ENCODE peak calls at places on chromosomes 13 and 19, in eight cellular contexts. U is heart left ventricle; B is uterus; P is aorta; K is body of pancreas; W is ascending aorta; F is CD4-positive, CD25-positive, alpha-beta regulatory T cell; L is mammary epithelial cell. M is an unnamed sample. For H3K36me3 and H3K4me1, the result is how much of the 10 kb centered on the place peaks cover.

GRCh38 chr19:3586124-3586626 is 897 bp downstream of the GIPC3 start:
- DNase-seq in U (no peak), B (no peak), P (no peak), K (no peak), W (no peak), F (peak), L (no peak), M (peak)

GRCh38 chr13:20967340-20967739 is 64.8 kb upstream of the XPO4 start:
- DNase-seq in U (no peak), B (no peak), P (no peak), K (no peak), W (no peak), F (no peak), L (no peak), M (no peak)

GRCh38 chr19:35107541-35107939 is 8.1 kb upstream of the FXYD3 start:
- DNase-seq in U (no peak), B (no peak), P (no peak), K (no peak), W (no peak), F (no peak), L (peak), M (no peak)

GRCh38 chr13:113765241-113765910 is 6.3 kb downstream of the TMEM255B start:
- DNase-seq in U (no peak), B (no peak), P (peak), K (no peak), W (no peak), F (no peak), L (no peak), M (peak)

GRCh38 chr13:38045278-38046048 is 175.9 kb upstream of the TRPC4 start:
- DNase-seq in U (no peak), B (no peak), P (peak), K (no peak), W (no peak), F (no peak), L (peak), M (peak)

GRCh38 chr19:45439569-45440258 is 16.0 kb upstream of the ERCC1 start:
- DNase-seq in U (peak), B (peak), P (peak), K (peak), W (peak), F (peak), L (peak), M (peak)

GRCh38 chr13:65133094-65133493 is 2097.0 kb downstream of the PCDH9 start:
- DNase-seq in U (no peak), B (no peak), P (no peak), K (no peak), W (no peak), F (no peak), L (no peak), M (no peak)

GRCh38 chr19:51391073-51391611 is 751 bp upstream of the C19orf84 start:
- DNase-seq in U (no peak), B (no peak), P (no peak), K (no peak), W (no peak), F (no peak), L (no peak), M (no peak)

GRCh38 chr19:10110076-10110971 is 1.2 kb upstream of the P2RY11 start:
- DNase-seq in U (no peak), B (no peak), P (peak), K (no peak), W (no peak), F (no peak), L (no peak), M (no peak)

GRCh38 chr13:98390086-98390697 is 186.7 kb downstream of the STK24 start:
- DNase-seq in U (no peak), B (no peak), P (no peak), K (no peak), W (no peak), F (no peak), L (no peak), M (peak)

GRCh38 chr19:33700408-33700757 is 78.6 kb downstream of the CHST8 start:
- DNase-seq in U (peak), B (no peak), P (peak), K (no peak), W (no peak), F (no peak), L (no peak), M (no peak)

GRCh38 chr13:78787189-78787588 is 128.2 kb upstream of the OBI1 start:
- DNase-seq in U (no peak), B (no peak), P (no peak), K (no peak), W (no peak), F (no peak), L (no peak), M (no peak)

GRCh38 chr19:38650180-38650775 is 2.8 kb downstream of the ACTN4 start:
- DNase-seq in U (no peak), B (no peak), P (no peak), K (no peak), W (no peak), F (no peak), L (no peak), M (peak)

GRCh38 chr19:38409631-38410133 is 6.8 kb downstream of the FAM98C start:
- DNase-seq in U (no peak), B (no peak), P (no peak), K (no peak), W (no peak), F (no peak), L (no peak), M (no peak)

GRCh38 chr19:16571689-16572331 is 405 bp downstream of the SLC35E1 start:
- DNase-seq in U (peak), B (no peak), P (no peak), K (no peak), W (no peak), F (peak), L (peak), M (peak)

GRCh38 chr13:112174476-112175110 is 107.6 kb downstream of the SOX1 start:
- DNase-seq in U (no peak), B (no peak), P (peak), K (no peak), W (no peak), F (no peak), L (no peak), M (no peak)

GRCh38 chr13:44667950-44668349 is 91.8 kb upstream of the TSC22D1 start:
- DNase-seq in U (no peak), B (no peak), P (no peak), K (no peak), W (no peak), F (no peak), L (no peak), M (peak)

GRCh38 chr13:73273276-73273675 is 214.5 kb downstream of the KLF5 start:
- DNase-seq in U (no peak), B (no peak), P (no peak), K (no peak), W (no peak), F (no peak), L (no peak), M (no peak)

GRCh38 chr19:48561412-48561811 is 9.4 kb downstream of the SULT2B1 start:
- DNase-seq in U (no peak), B (no peak), P (no peak), K (no peak), W (no peak), F (no peak), L (no peak), M (no peak)

GRCh38 chr19:2047449-2048103 is 3.5 kb downstream of the MKNK2 start:
- DNase-seq in U (peak), B (peak), P (peak), K (peak), W (no peak), F (no peak), L (no peak), M (peak)

GRCh38 chr19:32580901-32581703 is at the start of gene PDCD5:
- DNase-seq in U (peak), B (peak), P (peak), K (peak), W (peak), F (peak), L (peak), M (peak)

GRCh38 chr13:70723732-70724131 is 615.5 kb upstream of the KLHL1 start:
- DNase-seq in U (no peak), B (no peak), P (no peak), K (no peak), W (no peak), F (no peak), L (no peak), M (peak)

GRCh38 chr13:98746968-98747367 is 5.5 kb downstream of the SLC15A1 start:
- DNase-seq in U (no peak), B (no peak), P (no peak), K (no peak), W (no peak), F (no peak), L (peak), M (peak)

GRCh38 chr19:45016388-45017314 is 15.4 kb downstream of the RELB start:
- DNase-seq in U (no peak), B (no peak), P (peak), K (peak), W (peak), F (peak), L (peak), M (peak)

GRCh38 chr13:109778102-109778542 is 8.3 kb downstream of the IRS2 start:
- DNase-seq in U (no peak), B (no peak), P (no peak), K (no peak), W (no peak), F (peak), L (peak), M (peak)

GRCh38 chr13:46961719-46962118 is 64.9 kb upstream of the HTR2A start:
- DNase-seq in U (no peak), B (no peak), P (no peak), K (no peak), W (no peak), F (no peak), L (peak), M (peak)

GRCh38 chr13:47420568-47420967 is 523.7 kb upstream of the HTR2A start:
- DNase-seq in U (no peak), B (no peak), P (no peak), K (no peak), W (no peak), F (no peak), L (no peak), M (no peak)

GRCh38 chr19:45814166-45814780 is 835 bp downstream of the RSPH6A start:
- DNase-seq in U (no peak), B (no peak), P (no peak), K (no peak), W (no peak), F (no peak), L (no peak), M (no peak)

GRCh38 chr19:41957838-41958366 is 1.2 kb downstream of the RABAC1 start:
- DNase-seq in U (peak), B (peak), P (no peak), K (peak), W (peak), F (no peak), L (peak), M (peak)

GRCh38 chr19:31070126-31070525 is 279.1 kb downstream of the TSHZ3 start:
- DNase-seq in U (no peak), B (no peak), P (no peak), K (no peak), W (no peak), F (no peak), L (no peak), M (no peak)

GRCh38 chr19:35410487-35410886 is 37.6 kb upstream of the FFAR2 start:
- DNase-seq in U (no peak), B (no peak), P (no peak), K (no peak), W (no peak), F (no peak), L (no peak), M (no peak)

GRCh38 chr13:22927008-22927393 is 253.8 kb upstream of the SGCG start:
- DNase-seq in U (no peak), B (no peak), P (no peak), K (no peak), W (no peak), F (no peak), L (no peak), M (no peak)
- H3K4me3 ChIP-seq in U (peak), B (peak), P (no peak), K (no peak), W (peak), F (no peak), L (no peak), M (no peak)

DNA sequence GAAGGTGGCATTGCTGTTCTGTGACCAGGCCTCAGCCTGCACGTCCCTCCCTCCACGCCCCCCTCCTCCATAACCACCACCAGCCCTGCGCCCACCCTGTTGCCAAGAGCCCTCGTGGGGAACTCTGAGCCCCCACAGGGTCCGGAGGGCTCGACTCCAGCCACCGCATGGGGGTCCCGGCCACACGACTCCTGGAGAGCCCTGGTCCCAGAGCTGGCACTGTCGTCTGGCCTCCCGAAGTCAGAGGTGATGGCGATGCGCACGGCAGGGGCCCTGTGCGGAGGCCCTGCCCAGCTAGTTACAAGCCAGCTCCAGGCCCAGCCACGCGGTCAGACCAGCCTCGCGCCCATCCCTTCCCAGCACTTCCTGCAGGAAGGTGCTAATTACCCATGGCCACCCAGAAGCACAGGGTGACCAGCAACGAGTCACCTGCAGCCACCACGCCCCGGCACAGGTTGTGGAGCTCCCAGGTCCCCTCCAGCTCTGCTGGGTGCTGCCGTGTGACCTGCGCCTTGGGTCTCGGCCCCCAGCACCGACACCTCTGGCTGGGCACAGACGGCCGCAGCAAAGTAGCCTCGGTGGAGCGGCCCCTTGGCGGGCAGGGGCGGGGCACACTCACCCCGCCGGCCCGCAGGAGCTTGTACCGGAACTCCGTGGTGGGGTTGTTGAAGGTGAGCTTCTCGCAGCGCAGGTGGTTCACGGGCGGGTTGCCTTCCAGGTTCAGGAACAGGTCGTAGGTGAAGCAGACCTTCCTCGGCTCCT is 49.6 kb downstream of the MLLT1 start:
- DNase-seq in U (no peak), B (no peak), P (peak), K (no peak), W (no peak), F (no peak), L (no peak), M (no peak)
- H3K36me3 ChIP-seq in U (under half), B (under half), P (under half), K (under half), W (under half), F (under half), L (under half), M (under half)

GRCh38 chr13:24223341-24224231 is 63.1 kb downstream of the SPATA13 start:
- DNase-seq in U (no peak), B (no peak), P (no peak), K (no peak), W (no peak), F (no peak), L (no peak), M (no peak)

GRCh38 chr13:24225062-24225461 is 64.5 kb downstream of the SPATA13 start:
- DNase-seq in U (no peak), B (no peak), P (no peak), K (no peak), W (no peak), F (no peak), L (no peak), M (no peak)

GRCh38 chr13:24222756-24223155 is 62.2 kb downstream of the SPATA13 start:
- DNase-seq in U (no peak), B (no peak), P (no peak), K (peak), W (no peak), F (no peak), L (no peak), M (no peak)

GRCh38 chr13:24225930-24226329 is 65.4 kb downstream of the SPATA13 start:
- DNase-seq in U (no peak), B (no peak), P (no peak), K (no peak), W (no peak), F (no peak), L (no peak), M (no peak)

GRCh38 chr13:24224232-24224680 is 63.7 kb downstream of the SPATA13 start:
- DNase-seq in U (no peak), B (no peak), P (no peak), K (no peak), W (no peak), F (no peak), L (no peak), M (no peak)
- H3K4me1 ChIP-seq in U (under half), B (under half), P (under half), K (half or more), W (under half), F (under half), L (under half), M (under half)

GRCh38 chr13:84543976-84544375 is 661.7 kb upstream of the SLITRK1 start:
- DNase-seq in U (no peak), B (no peak), P (no peak), K (no peak), W (no peak), F (no peak), L (no peak), M (no peak)
- H3K4me3 ChIP-seq in U (no peak), B (no peak), P (no peak), K (no peak), W (no peak), F (no peak), L (no peak), M (no peak)

GRCh38 chr13:91355826-91356710 is 8.6 kb downstream of the MIR17HG start:
- DNase-seq in U (no peak), B (no peak), P (no peak), K (no peak), W (no peak), F (no peak), L (no peak), M (no peak)

GRCh38 chr13:91358384-91358776 is 10.9 kb downstream of the MIR17HG start:
- DNase-seq in U (no peak), B (no peak), P (no peak), K (no peak), W (no peak), F (no peak), L (no peak), M (no peak)

GRCh38 chr13:91355099-91355825 is 7.8 kb downstream of the MIR17HG start:
- DNase-seq in U (no peak), B (no peak), P (no peak), K (no peak), W (no peak), F (no peak), L (no peak), M (no peak)

GRCh38 chr13:91357613-91358383 is 10.3 kb downstream of the MIR17HG start:
- DNase-seq in U (no peak), B (no peak), P (no peak), K (no peak), W (no peak), F (no peak), L (no peak), M (no peak)

DNA sequence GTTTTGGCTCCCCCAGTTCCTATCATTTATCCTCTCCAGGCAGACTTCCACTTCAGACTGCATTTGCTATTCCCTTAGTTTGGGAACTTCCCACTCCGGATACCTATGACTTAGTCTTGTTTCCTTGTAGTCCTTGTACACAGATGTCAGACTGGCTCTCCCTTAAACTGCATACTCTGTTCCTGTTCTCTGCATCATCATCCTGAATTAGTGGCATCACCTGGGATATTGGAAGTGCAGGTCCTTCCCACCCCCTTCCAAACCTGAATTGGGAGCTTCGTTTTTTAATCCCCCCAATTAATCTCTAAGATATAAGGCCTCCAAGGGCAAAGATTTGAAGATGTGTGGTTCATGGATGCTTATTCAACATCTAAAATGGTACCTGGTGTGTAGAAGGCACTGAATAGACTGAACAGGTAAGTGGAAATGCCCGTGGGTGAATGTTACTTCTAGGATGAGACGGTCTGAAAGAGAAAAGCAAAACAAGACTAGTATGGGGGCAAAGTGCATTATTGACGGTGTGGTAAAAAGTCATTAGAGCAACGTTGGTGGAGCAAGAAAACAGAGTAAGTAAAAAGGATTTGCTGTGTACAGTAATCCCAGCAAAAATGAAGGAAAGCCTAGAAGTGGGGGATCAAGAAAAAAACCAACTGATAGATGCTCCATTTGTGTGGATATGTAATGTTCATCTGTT is 9.6 kb downstream of the MIR17HG start:
- DNase-seq in U (no peak), B (no peak), P (no peak), K (no peak), W (no peak), F (no peak), L (no peak), M (no peak)
- H3K36me3 ChIP-seq in U (half or more), B (under half), P (under half), K (under half), W (under half), F (under half), L (under half), M (under half)

GRCh38 chr19:4715529-4716221 is 8.0 kb downstream of the DPP9 start:
- DNase-seq in U (no peak), B (no peak), P (no peak), K (no peak), W (peak), F (no peak), L (no peak), M (no peak)

GRCh38 chr19:4719499-4719866 is 4.2 kb downstream of the DPP9 start:
- DNase-seq in U (no peak), B (no peak), P (no peak), K (no peak), W (no peak), F (no peak), L (no peak), M (no peak)

GRCh38 chr19:4720037-4720700 is 3.5 kb downstream of the DPP9 start:
- DNase-seq in U (no peak), B (no peak), P (no peak), K (no peak), W (no peak), F (no peak), L (no peak), M (no peak)

GRCh38 chr19:4717966-4718701 is 5.5 kb downstream of the DPP9 start:
- DNase-seq in U (no peak), B (no peak), P (no peak), K (no peak), W (no peak), F (no peak), L (no peak), M (no peak)

GRCh38 chr19:4717191-4717965 is 6.3 kb downstream of the DPP9 start:
- DNase-seq in U (no peak), B (no peak), P (no peak), K (no peak), W (no peak), F (no peak), L (peak), M (no peak)
- H3K4me1 ChIP-seq in U (under half), B (under half), P (under half), K (under half), W (under half), F (under half), L (half or more), M (under half)

M was measured in adipocyte.